ENCODE peak calls at places on chromosomes 13 and 19, in ten cellular contexts. K is HCT116, O is stomach, S is transverse colon, R is GM23338, B is K562, M is Panc1, U is HL-60, Y is GM12891, D is endothelial cell of umbilical vein. V is an unnamed sample.

GRCh38 chr19:1261863-1262686 is 7.1 kb upstream of the CIRBP start:
- DNase-seq in M (no peak), B (no peak), R (no peak), Y (no peak), S (peak; percentile 94), U (no peak), D (no peak), K (no peak), O (peak; percentile 96), V (no peak)

GRCh38 chr13:95216182-95216581 is 85.1 kb downstream of the ABCC4 start:
- DNase-seq in D (no peak), Y (no peak), U (no peak), R (no peak), B (no peak), M (no peak), O (no peak), K (no peak), S (no peak), V (no peak)

GRCh38 chr19:51986309-51987291 is at the start of gene ZNF350:
- DNase-seq in Y (peak; percentile 57), M (peak; percentile 68), R (peak; percentile 96), K (peak; percentile 90), B (peak; percentile 69), S (peak; percentile 97), D (peak; percentile 95), O (peak; percentile 95), U (peak; percentile 98), V (peak; percentile 51)

GRCh38 chr13:46578590-46578975 is 25.6 kb downstream of the LRCH1 start:
- DNase-seq in O (no peak), R (no peak), B (no peak), Y (no peak), D (no peak), S (no peak), K (no peak), M (no peak), U (no peak), V (no peak)

GRCh38 chr19:32611161-32611560 is 30.2 kb downstream of the PDCD5 start:
- DNase-seq in M (no peak), Y (no peak), U (no peak), B (no peak), D (no peak), K (no peak), S (no peak), O (no peak), R (no peak), V (no peak)

GRCh38 chr19:18123819-18124218 is 26.2 kb downstream of the MAST3 start:
- DNase-seq in D (no peak), R (no peak), M (no peak), U (no peak), Y (no peak), B (no peak), S (no peak), K (no peak), O (no peak), V (no peak)

GRCh38 chr19:10855879-10856522 is 7.8 kb downstream of the C19orf38 start:
- DNase-seq in Y (no peak), O (no peak), U (no peak), S (no peak), B (no peak), D (peak; percentile 17), R (peak; percentile 77), M (no peak), K (no peak), V (no peak)

GRCh38 chr13:64538711-64539110 is 2691.4 kb downstream of the PCDH9 start:
- DNase-seq in O (no peak), Y (no peak), K (no peak), U (no peak), M (no peak), D (no peak), B (no peak), S (no peak), R (no peak), V (no peak)

GRCh38 chr19:35348909-35349611 is 1.4 kb downstream of the FFAR1 start:
- DNase-seq in K (no peak), M (no peak), Y (no peak), S (no peak), D (no peak), B (peak; percentile 7), O (no peak), R (peak; percentile 34), U (no peak), V (no peak)

GRCh38 chr13:29758591-29759114 is 91.8 kb downstream of the UBL3 start:
- DNase-seq in S (peak; percentile 70), D (no peak), K (no peak), M (no peak), U (peak; percentile 97), O (peak; percentile 35), R (no peak), Y (no peak), B (peak; percentile 10), V (peak; percentile 36)

GRCh38 chr13:30126903-30127428 is 180.4 kb downstream of the KATNAL1 start:
- DNase-seq in R (no peak), D (no peak), O (peak; percentile 71), U (no peak), Y (no peak), B (no peak), K (no peak), M (no peak), S (no peak), V (no peak)

GRCh38 chr13:109918179-109918651 is 131.8 kb upstream of the IRS2 start:
- DNase-seq in U (no peak), Y (no peak), M (no peak), O (no peak), S (no peak), B (no peak), K (no peak), R (no peak), D (no peak), V (no peak)

GRCh38 chr13:95192998-95193397 is 108.3 kb downstream of the ABCC4 start:
- DNase-seq in D (no peak), Y (no peak), O (no peak), U (no peak), R (no peak), K (no peak), B (no peak), M (no peak), S (no peak), V (no peak)

GRCh38 chr13:98466634-98467236 is 110.2 kb downstream of the STK24 start:
- DNase-seq in M (no peak), B (peak; percentile 51), U (no peak), K (no peak), D (peak; percentile 67), S (peak; percentile 59), O (no peak), Y (no peak), R (peak; percentile 84), V (no peak)

GRCh38 chr13:44917589-44918322 is 71.5 kb downstream of the NUFIP1 start:
- DNase-seq in B (peak; percentile 79), Y (peak; percentile 73), K (peak; percentile 93), D (peak; percentile 98), U (peak; percentile 94), R (peak; percentile 96), S (peak; percentile 98), M (peak; percentile 93), O (peak; percentile 97), V (peak; percentile 58)
- TF ChIP-seq POLR2AphosphoS5 in B (peak; percentile 57), Y (peak; percentile 13), K (no peak), D (peak; percentile 13), U (peak; percentile 81), R (peak; percentile 71), S (peak; percentile 69), M (peak; percentile 64), O (peak; percentile 90), V (no peak)

GRCh38 chr19:4673216-4673615 is 3.1 kb upstream of the MYDGF start:
- DNase-seq in B (no peak), M (no peak), S (no peak), K (no peak), U (no peak), R (no peak), O (no peak), Y (no peak), D (no peak), V (no peak)

GRCh38 chr19:4671182-4671851 is 1.2 kb upstream of the MYDGF start:
- DNase-seq in U (no peak), Y (no peak), O (no peak), B (no peak), K (no peak), S (no peak), D (no peak), M (no peak), R (no peak), V (no peak)

GRCh38 chr19:4673726-4674125 is 3.6 kb upstream of the MYDGF start:
- DNase-seq in R (no peak), D (no peak), U (no peak), K (no peak), B (no peak), M (no peak), O (no peak), Y (no peak), S (no peak), V (no peak)

GRCh38 chr19:4664642-4665041 is 5.5 kb downstream of the MYDGF start:
- DNase-seq in U (no peak), K (no peak), S (no peak), Y (no peak), O (no peak), B (no peak), M (no peak), D (no peak), R (no peak), V (no peak)

GRCh38 chr19:4669723-4670480 is at the start of gene MYDGF:
- DNase-seq in K (peak; percentile 74), U (peak; percentile 87), D (peak; percentile 80), S (peak; percentile 94), O (peak; percentile 94), M (no peak), Y (peak; percentile 100), B (peak; percentile 99), R (peak; percentile 95), V (peak; percentile 100)
- TF ChIP-seq POLR2AphosphoS5 in K (peak; percentile 82), U (peak; percentile 68), D (peak; percentile 92), S (peak; percentile 68), O (peak; percentile 87), M (peak; percentile 49), Y (peak; percentile 72), B (peak; percentile 61), R (peak; percentile 89), V (peak; percentile 71)

DNA sequence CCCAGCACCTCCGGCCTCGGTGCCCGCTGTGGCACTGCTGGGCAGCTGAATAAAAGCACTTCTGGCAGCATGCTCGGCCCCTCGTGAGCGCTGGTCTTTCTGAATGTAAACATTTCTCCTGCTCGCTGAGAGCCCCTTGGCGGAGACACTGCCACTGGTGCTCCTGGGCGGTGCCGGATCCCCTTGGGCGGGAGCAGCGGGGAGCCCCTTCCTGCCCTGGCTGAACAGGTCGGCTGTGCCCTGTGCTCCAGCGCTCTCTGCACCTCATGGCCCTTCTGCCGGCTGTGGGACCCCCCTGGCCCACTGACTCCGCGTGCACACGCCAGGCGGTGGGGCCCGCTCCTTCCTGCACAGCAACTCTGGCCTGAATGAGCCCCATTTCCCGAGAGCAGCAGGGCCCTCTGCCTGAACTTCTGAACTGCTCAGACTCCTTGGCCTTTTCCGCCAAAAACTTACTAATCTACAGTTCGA is 14.0 kb downstream of the RB1 start:
- DNase-seq in Y (no peak), D (no peak), M (no peak), S (no peak), R (no peak), O (no peak), U (no peak), K (no peak), B (no peak), V (no peak)
- TF ChIP-seq POLR2AphosphoS5 in Y (no peak), D (no peak), M (no peak), S (no peak), R (no peak), O (no peak), U (no peak), K (no peak), B (no peak), V (no peak)

GRCh38 chr19:50416815-50417137 is 2.0 kb upstream of the SPIB start:
- DNase-seq in U (no peak), M (no peak), K (no peak), B (no peak), S (no peak), Y (no peak), O (no peak), R (no peak), D (no peak), V (no peak)
- TF ChIP-seq POLR2AphosphoS5 in U (no peak), M (no peak), K (no peak), B (no peak), S (no peak), Y (no peak), O (no peak), R (no peak), D (no peak), V (no peak)

V was measured in GM12892.